ENCODE peak calls at places on chromosome 6, in nine cellular contexts. F is tibial nerve; N is Kasumi-1; T is mesenchymal stem cell; L is activated CD4-positive, alpha-beta T cell treated with anti-CD3 and anti-CD28 coated beads, Interleukin-2, amount 10 ng/mL, durations not matched to agents 24 days and 14 days; K is cardiac fibroblast; X is A549; V is HT1080; Y is choroid plexus epithelial cell. S is an unnamed sample.
A peak's percentile ranks its signal among the peaks of the same experiment; 100 is the strongest.

GRCh38 chr6:105753184-105754097 is 332.7 kb upstream of the PRDM1 start:
- DNase-seq in F (no peak), N (no peak), T (peak; percentile 24), L (peak; percentile 53), K (no peak), X (no peak), V (no peak), Y (no peak), S (no peak)

GRCh38 chr6:15352884-15353283 is 107.0 kb downstream of the JARID2 start:
- DNase-seq in F (no peak), N (no peak), T (no peak), L (no peak), K (peak; percentile 82), X (no peak), V (no peak), Y (peak; percentile 79), S (peak; percentile 77)

GRCh38 chr6:26056583-26057350 is 30.5 kb upstream of the HFE start:
- DNase-seq in F (peak; percentile 27), N (peak; percentile 53), T (no peak), L (peak; percentile 80), K (peak; percentile 56), X (peak; percentile 55), V (no peak), Y (peak; percentile 40), S (no peak)

GRCh38 chr6:134821397-134821796 is 128.5 kb downstream of the ALDH8A1 start:
- DNase-seq in F (no peak), N (no peak), T (no peak), L (no peak), K (no peak), X (no peak), V (no peak), Y (no peak), S (no peak)

GRCh38 chr6:17865798-17866725 is 121.4 kb downstream of the KIF13A start:
- DNase-seq in F (peak; percentile 31), N (no peak), T (peak; percentile 97), L (no peak), K (peak; percentile 98), X (peak; percentile 57), V (peak; percentile 99), Y (peak; percentile 86), S (peak; percentile 97)

GRCh38 chr6:170374571-170375444 is 68.2 kb downstream of the FAM120B start:
- DNase-seq in F (no peak), N (no peak), T (peak; percentile 65), L (no peak), K (peak; percentile 8), X (no peak), V (no peak), Y (peak; percentile 86), S (peak; percentile 85)

GRCh38 chr6:145155873-145156782 is 579.2 kb downstream of the EPM2A start:
- DNase-seq in F (no peak), N (no peak), T (no peak), L (no peak), K (no peak), X (no peak), V (peak; percentile 8), Y (no peak), S (no peak)

GRCh38 chr6:57421503-57421902 is 104.1 kb downstream of the PRIM2 start:
- DNase-seq in F (no peak), N (peak; percentile 38), T (no peak), L (no peak), K (no peak), X (no peak), V (no peak), Y (peak; percentile 7), S (peak; percentile 34)

GRCh38 chr6:75830959-75831885 is 82.2 kb downstream of the MYO6 start:
- DNase-seq in F (no peak), N (no peak), T (peak; percentile 17), L (peak; percentile 59), K (peak; percentile 39), X (no peak), V (peak; percentile 93), Y (peak; percentile 42), S (peak; percentile 56)

GRCh38 chr6:99426454-99426762 is 1.3 kb upstream of the PNISR start:
- DNase-seq in F (no peak), N (no peak), T (no peak), L (no peak), K (no peak), X (no peak), V (no peak), Y (no peak), S (no peak)

GRCh38 chr6:11218827-11219826 is 13.3 kb downstream of the NEDD9 start:
- DNase-seq in F (peak; percentile 65), N (no peak), T (no peak), L (no peak), K (peak; percentile 79), X (peak; percentile 50), V (peak; percentile 58), Y (no peak), S (no peak)

GRCh38 chr6:13522639-13523038 is 35.2 kb upstream of the GFOD1 start:
- DNase-seq in F (no peak), N (no peak), T (peak; percentile 34), L (no peak), K (peak; percentile 74), X (no peak), V (peak; percentile 69), Y (peak; percentile 69), S (peak; percentile 82)

GRCh38 chr6:105483492-105483891 is 80.6 kb upstream of the PREP start:
- DNase-seq in F (no peak), N (no peak), T (peak; percentile 65), L (no peak), K (peak; percentile 57), X (no peak), V (peak; percentile 30), Y (peak; percentile 56), S (peak; percentile 57)

GRCh38 chr6:46011241-46012085 is 4.2 kb downstream of the CLIC5 start:
- DNase-seq in F (no peak), N (no peak), T (peak; percentile 33), L (peak; percentile 91), K (no peak), X (no peak), V (peak; percentile 72), Y (peak; percentile 77), S (peak; percentile 36)

GRCh38 chr6:54493138-54493537 is 184.9 kb downstream of the TINAG start:
- DNase-seq in F (no peak), N (no peak), T (peak; percentile 40), L (no peak), K (peak; percentile 78), X (peak; percentile 1), V (peak; percentile 80), Y (peak; percentile 59), S (peak; percentile 81)

GRCh38 chr6:75206338-75207210 is 721 bp upstream of the COL12A1 start:
- DNase-seq in F (peak; percentile 31), N (no peak), T (peak; percentile 84), L (no peak), K (peak; percentile 20), X (no peak), V (no peak), Y (peak; percentile 55), S (peak; percentile 60)